ENCODE peak calls at places on chromosomes 1 and 21, in seven cellular contexts. M, H, S, B, X, L and D are unnamed samples. For H3K4me1, the result is how much of the 10 kb centered on the place peaks cover.

GRCh38 chr21:16294128-16294527 is 564.3 kb downstream of the USP25 start:
- DNase-seq in M (no peak), H (no peak), S (no peak), B (no peak), X (no peak), L (no peak), D (no peak)

GRCh38 chr1:222307621-222308020 is 240.3 kb downstream of the HHIPL2 start:
- DNase-seq in M (no peak), H (no peak), S (no peak), B (no peak), X (no peak), L (no peak), D (no peak)

GRCh38 chr1:49226758-49227157 is 450.1 kb upstream of the BEND5 start:
- DNase-seq in M (no peak), H (no peak), S (no peak), B (no peak), X (no peak), L (no peak), D (no peak)

GRCh38 chr1:15786581-15786980 is 20.9 kb downstream of the UQCRHL start:
- DNase-seq in M (peak), H (no peak), S (no peak), B (no peak), X (no peak), L (no peak), D (no peak)

GRCh38 chr1:67148516-67149178 is 13.9 kb upstream of the C1orf141 start:
- DNase-seq in M (no peak), H (no peak), S (no peak), B (no peak), X (no peak), L (no peak), D (no peak)

GRCh38 chr1:157034137-157034800 is 11.3 kb downstream of the ARHGEF11 start:
- DNase-seq in M (no peak), H (no peak), S (no peak), B (no peak), X (no peak), L (no peak), D (no peak)

GRCh38 chr1:197393772-197394171 is 125.7 kb downstream of the CRB1 start:
- DNase-seq in M (no peak), H (no peak), S (no peak), B (no peak), X (no peak), L (no peak), D (no peak)

GRCh38 chr1:103441342-103441741 is 84.2 kb upstream of the RNPC3 start:
- DNase-seq in M (no peak), H (no peak), S (no peak), B (no peak), X (no peak), L (no peak), D (no peak)

GRCh38 chr1:78045850-78046778 is at the start of gene GIPC2:
- DNase-seq in M (peak), H (peak), S (peak), B (peak), X (no peak), L (peak), D (no peak)

GRCh38 chr21:27818847-27819246 is 852.0 kb upstream of the ADAMTS5 start:
- DNase-seq in M (no peak), H (no peak), S (no peak), B (no peak), X (no peak), L (no peak), D (no peak)

GRCh38 chr1:100130552-100131077 is 2.1 kb downstream of the SASS6 start:
- DNase-seq in M (no peak), H (no peak), S (no peak), B (no peak), X (no peak), L (no peak), D (no peak)

DNA sequence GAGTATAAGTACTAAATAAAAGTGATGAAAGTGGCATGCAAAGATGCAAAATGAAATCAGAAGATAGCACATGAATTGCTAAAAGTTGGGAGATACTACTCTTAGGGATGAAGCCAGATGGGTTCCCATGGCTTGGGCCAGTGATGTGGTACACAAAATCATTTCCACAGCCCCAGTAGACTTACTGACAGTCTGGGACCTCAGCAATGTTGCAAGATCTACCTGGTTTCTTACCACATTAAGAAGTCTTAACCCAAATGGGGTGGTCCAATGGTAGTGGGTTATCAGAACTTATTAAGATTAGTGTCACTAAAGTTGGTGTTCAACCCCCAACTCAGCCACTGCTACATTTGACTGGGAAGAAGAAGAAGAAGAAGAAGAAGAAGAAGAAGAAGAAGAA is 227.7 kb upstream of the IRF2BP2 start:
- DNase-seq in M (no peak), H (no peak), S (no peak), B (no peak), X (no peak), L (no peak), D (no peak)
- TF ChIP-seq CTCF in M (no peak), H (no peak), S (no peak), B (no peak), X (no peak), L (no peak), D (no peak)

GRCh38 chr1:168178638-168179410 is at the start of gene TIPRL:
- DNase-seq in M (peak), H (peak), S (peak), B (peak), X (peak), L (peak), D (peak)
- H3K4me1 ChIP-seq in M (under half), H (under half), S (under half), B (under half), X (under half), L (under half), D (under half)

GRCh38 chr1:151616505-151616849 is 4.6 kb downstream of the SNX27 start:
- DNase-seq in M (no peak), H (no peak), S (no peak), B (no peak), X (no peak), L (no peak), D (no peak)
- TF ChIP-seq CTCF in M (no peak), H (no peak), S (no peak), B (no peak), X (no peak), L (no peak), D (no peak)

GRCh38 chr1:178057863-178058576 is 35.9 kb upstream of the RASAL2 start:
- DNase-seq in M (peak), H (no peak), S (no peak), B (no peak), X (no peak), L (no peak), D (no peak)

GRCh38 chr1:178055779-178056471 is 38.0 kb upstream of the RASAL2 start:
- DNase-seq in M (no peak), H (no peak), S (peak), B (no peak), X (no peak), L (no peak), D (no peak)

GRCh38 chr1:178057131-178057765 is 36.7 kb upstream of the RASAL2 start:
- DNase-seq in M (no peak), H (no peak), S (peak), B (no peak), X (no peak), L (no peak), D (no peak)

GRCh38 chr1:178052650-178053461 is 41.0 kb upstream of the RASAL2 start:
- DNase-seq in M (no peak), H (peak), S (peak), B (no peak), X (no peak), L (no peak), D (no peak)

DNA sequence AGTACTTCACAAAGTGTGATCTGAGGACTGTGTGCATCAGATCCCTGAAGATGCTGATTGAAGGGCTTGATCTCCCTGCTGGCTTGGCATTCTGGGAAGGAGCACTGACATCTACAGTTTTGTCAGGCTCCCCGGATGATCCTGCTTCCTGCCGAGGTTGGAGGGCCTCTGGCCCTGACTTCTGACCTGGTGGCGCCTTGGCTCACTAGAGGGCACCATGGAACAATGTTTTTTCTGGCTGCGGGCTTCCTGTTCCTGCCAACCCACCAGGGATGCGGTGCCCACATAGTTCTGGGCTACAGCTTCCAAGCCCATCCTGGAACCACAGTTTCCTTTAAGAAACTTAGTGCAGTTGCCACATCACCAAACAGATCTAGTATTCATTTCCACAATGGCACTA is 38.8 kb upstream of the RASAL2 start:
- DNase-seq in M (no peak), H (peak), S (peak), B (no peak), X (peak), L (peak), D (no peak)
- H3K4me1 ChIP-seq in M (under half), H (half or more), S (under half), B (under half), X (under half), L (under half), D (under half)